ENCODE peak calls at places on chromosome 7, in eight cellular contexts. M, R, Q, B, P, V, C and Y are unnamed samples.
A peak's percentile ranks its signal among the peaks of the same experiment; 100 is the strongest.

GRCh38 chr7:7934127-7934526 is 34.5 kb upstream of the GLCCI1 start:
- DNase-seq in P (no peak), R (no peak), C (no peak), V (no peak), B (no peak), M (no peak), Q (no peak), Y (no peak)

GRCh38 chr7:23467281-23467680 is 3.0 kb downstream of the IGF2BP3 start:
- DNase-seq in M (no peak), R (no peak), P (no peak), Q (no peak), B (no peak), V (no peak), C (peak; percentile 23), Y (no peak)

GRCh38 chr7:115679423-115679822 is 351.1 kb downstream of the TFEC start:
- DNase-seq in P (no peak), C (no peak), B (no peak), V (no peak), M (no peak), R (no peak), Q (no peak), Y (no peak)

GRCh38 chr7:79182283-79182682 is 271.2 kb downstream of the MAGI2 start:
- DNase-seq in B (peak; percentile 85), V (no peak), P (peak; percentile 61), M (no peak), R (no peak), C (no peak), Q (no peak), Y (no peak)

GRCh38 chr7:80488851-80489370 is 23.0 kb downstream of the GNAT3 start:
- DNase-seq in M (no peak), B (no peak), C (no peak), V (no peak), Q (no peak), P (no peak), R (no peak), Y (no peak)

GRCh38 chr7:84159435-84159834 is 35.2 kb downstream of the SEMA3A start:
- DNase-seq in V (no peak), Q (no peak), M (no peak), P (no peak), C (no peak), B (no peak), R (no peak), Y (no peak)

GRCh38 chr7:98911936-98912335 is 33.6 kb downstream of the TRRAP start:
- DNase-seq in C (no peak), R (peak; percentile 19), V (no peak), B (no peak), M (no peak), P (no peak), Q (no peak), Y (no peak)

GRCh38 chr7:134530460-134530859 is 3.1 kb downstream of the AKR1B10 start:
- DNase-seq in Q (no peak), V (no peak), B (no peak), R (no peak), C (no peak), P (no peak), M (no peak), Y (no peak)

GRCh38 chr7:149681274-149681673 is 92.1 kb downstream of the ZNF467 start:
- DNase-seq in V (no peak), P (no peak), M (no peak), R (no peak), B (no peak), Q (no peak), C (no peak), Y (no peak)
- H3K27ac ChIP-seq in V (no peak overlapping the region), P (no peak overlapping the region), M (no peak overlapping the region), R (no peak overlapping the region), B (no peak overlapping the region), Q (no peak overlapping the region), C (no peak overlapping the region), Y (no peak overlapping the region)

GRCh38 chr7:50826371-50827172 is 43.9 kb upstream of the GRB10 start:
- DNase-seq in Q (no peak), C (no peak), P (no peak), R (no peak), V (peak; percentile 90), B (peak; percentile 95), M (no peak), Y (peak; percentile 78)
- TF ChIP-seq CTCF in Q (no peak), C (peak; percentile 13), P (peak; percentile 8), R (no peak), V (no peak), B (peak; percentile 5), M (no peak), Y (no peak)

DNA sequence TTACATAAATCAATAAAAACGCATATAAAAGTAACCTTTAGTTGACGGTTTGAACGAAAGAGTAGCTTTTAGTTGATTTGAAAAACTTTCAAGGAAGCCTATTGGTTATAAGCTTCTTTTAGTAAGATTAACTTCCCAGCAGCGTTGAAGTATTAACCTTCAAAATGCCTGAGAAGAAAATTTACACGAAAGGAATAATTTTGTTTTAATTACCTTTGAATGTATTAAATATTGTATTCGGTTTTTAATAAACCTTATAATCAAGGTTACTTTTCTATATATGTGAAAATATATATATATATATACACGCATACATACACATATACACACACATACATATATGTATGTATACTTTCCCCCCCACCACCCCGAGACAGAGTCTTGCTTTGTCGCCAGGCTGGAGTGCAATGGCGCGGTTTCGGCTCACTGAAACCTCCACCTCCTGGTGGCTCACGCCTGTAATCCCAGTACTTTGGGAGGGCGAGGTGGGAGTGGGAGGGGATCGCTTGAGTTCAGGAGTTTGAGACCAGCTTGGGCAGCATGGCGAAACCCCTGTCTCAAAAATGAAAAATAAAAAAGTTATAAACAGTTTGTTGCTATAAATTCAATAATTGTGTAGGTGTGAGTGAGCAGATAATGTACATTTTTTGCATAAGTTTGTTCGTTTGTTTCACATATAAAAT is 57.6 kb upstream of the EZH2 start:
- DNase-seq in P (peak; percentile 7), R (peak; percentile 25), B (peak; percentile 67), C (peak; percentile 78), M (peak; percentile 44), Q (peak; percentile 73), V (peak; percentile 92), Y (peak; percentile 53)
- H3K27ac ChIP-seq in P (no peak overlapping the region), R (peak overlapping the region; percentile 17), B (peak overlapping the region; percentile 97), C (peak overlapping the region; percentile 73), M (peak overlapping the region; percentile 70), Q (peak overlapping the region; percentile 84), V (peak overlapping the region; percentile 84), Y (peak overlapping the region; percentile 72)

GRCh38 chr7:158733220-158733519 is 28.6 kb upstream of the NCAPG2 start:
- DNase-seq in M (no peak), R (no peak), Q (no peak), B (no peak), P (no peak), V (no peak), C (no peak), Y (no peak)
- TF ChIP-seq CTCF in M (no peak), R (no peak), Q (no peak), B (no peak), P (no peak), V (no peak), C (no peak), Y (no peak)

GRCh38 chr7:6242561-6242960 is 29.9 kb downstream of the CYTH3 start:
- DNase-seq in P (no peak), M (no peak), Q (no peak), R (no peak), C (no peak), V (no peak), B (no peak), Y (no peak)
- H3K27ac ChIP-seq in P (no peak overlapping the region), M (no peak overlapping the region), Q (no peak overlapping the region), R (no peak overlapping the region), C (no peak overlapping the region), V (no peak overlapping the region), B (no peak overlapping the region), Y (peak overlapping the region; percentile 9)

GRCh38 chr7:12730523-12730922 is 43.1 kb downstream of the ARL4A start:
- DNase-seq in C (no peak), B (no peak), Q (no peak), P (no peak), R (no peak), V (no peak), M (no peak), Y (no peak)

GRCh38 chr7:12732428-12732827 is 45.0 kb downstream of the ARL4A start:
- DNase-seq in M (no peak), C (no peak), Q (no peak), B (no peak), R (no peak), V (no peak), P (no peak), Y (no peak)

GRCh38 chr7:12731775-12732174 is 44.3 kb downstream of the ARL4A start:
- DNase-seq in P (no peak), M (no peak), Q (no peak), V (no peak), R (no peak), B (no peak), C (no peak), Y (no peak)

GRCh38 chr7:12729112-12729511 is 41.7 kb downstream of the ARL4A start:
- DNase-seq in M (peak; percentile 71), Q (peak; percentile 78), B (no peak), C (peak; percentile 20), P (no peak), R (peak; percentile 49), V (no peak), Y (peak; percentile 34)

DNA sequence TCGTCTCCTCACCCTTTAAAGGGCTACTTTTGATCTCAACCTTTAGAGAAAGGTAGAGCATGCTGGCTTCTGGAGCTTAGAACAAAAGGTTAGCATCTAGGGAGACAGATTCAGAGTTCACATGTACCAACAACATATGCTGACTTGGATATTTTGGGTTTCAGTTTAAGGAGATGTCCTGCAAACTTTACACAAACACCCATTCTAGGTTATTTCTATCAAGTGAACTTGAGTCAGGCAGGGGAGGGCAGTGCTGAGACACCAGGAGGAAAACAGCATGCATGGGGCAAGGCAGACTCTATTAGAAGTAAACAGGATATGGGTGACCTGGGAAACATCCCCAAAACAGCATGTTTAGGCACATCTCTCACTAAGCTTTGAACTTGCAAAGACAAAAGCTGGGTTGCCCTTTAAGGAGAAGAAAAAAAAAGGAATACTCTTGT is 43.8 kb downstream of the ARL4A start:
- DNase-seq in B (peak; percentile 69), P (no peak), R (no peak), Q (no peak), V (peak; percentile 64), M (no peak), C (no peak), Y (peak; percentile 26)
- TF ChIP-seq CTCF in B (peak; percentile 62), P (no peak), R (peak; percentile 12), Q (no peak), V (no peak), M (no peak), C (peak; percentile 11), Y (peak; percentile 21)

DNA sequence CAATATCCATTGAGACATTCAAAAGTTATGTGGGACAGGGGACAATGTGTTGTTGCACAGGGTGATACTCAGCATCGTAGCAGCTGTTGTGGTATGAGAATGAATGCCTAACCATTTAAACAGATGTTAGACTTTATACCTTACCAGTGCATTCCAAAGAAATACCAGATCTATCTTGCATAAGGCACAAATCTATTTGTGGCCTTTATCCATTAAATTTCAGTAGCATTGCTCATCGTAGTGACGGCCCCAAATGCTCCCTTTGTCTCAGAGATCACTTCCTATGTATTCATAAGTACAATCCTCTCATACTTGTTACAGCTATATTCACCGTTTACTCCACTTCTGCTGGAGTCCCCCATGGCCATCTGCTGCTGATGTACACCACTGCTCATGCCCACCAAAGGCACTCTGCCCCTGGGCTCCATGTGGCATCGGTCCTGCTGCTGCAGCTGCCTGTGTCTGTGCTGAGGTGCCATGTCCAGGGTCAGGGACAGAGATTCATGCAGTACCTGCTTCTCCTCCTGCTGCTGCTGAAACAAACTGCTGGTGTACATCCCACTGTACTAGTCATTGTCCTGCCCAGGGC is 96.3 kb downstream of the CPED1 start:
- DNase-seq in M (peak; percentile 11), C (no peak), R (no peak), B (peak; percentile 69), Q (no peak), V (peak; percentile 16), P (peak; percentile 90), Y (peak; percentile 73)
- H3K27ac ChIP-seq in M (peak overlapping the region; percentile 84), C (no peak overlapping the region), R (no peak overlapping the region), B (peak overlapping the region; percentile 75), Q (peak overlapping the region; percentile 67), V (no peak overlapping the region), P (peak overlapping the region; percentile 97), Y (peak overlapping the region; percentile 76)